ENCODE peak calls at places on chromosome 4, in ten cellular contexts. T, S, R, X, H, Q, K, N, Z and M are unnamed samples.
A peak's percentile ranks its signal among the peaks of the same experiment; 100 is the strongest.

GRCh38 chr4:53920116-53920515 is 144.3 kb downstream of the CHIC2 start:
- DNase-seq in T (no peak), S (no peak), R (no peak), X (no peak), H (no peak), Q (no peak), K (no peak), N (peak; percentile 48), Z (peak; percentile 12), M (no peak)

GRCh38 chr4:21699437-21699836 is 249.1 kb downstream of the KCNIP4 start:
- DNase-seq in T (no peak), S (no peak), R (no peak), X (no peak), H (no peak), Q (no peak), K (no peak), N (no peak), Z (no peak), M (no peak)

GRCh38 chr4:137705171-137705783 is 173.0 kb upstream of the PCDH18 start:
- DNase-seq in T (peak; percentile 55), S (peak; percentile 81), R (no peak), X (no peak), H (no peak), Q (no peak), K (peak; percentile 88), N (peak; percentile 70), Z (no peak), M (peak; percentile 40)

GRCh38 chr4:176790398-176790797 is 2.3 kb downstream of the VEGFC start:
- DNase-seq in T (no peak), S (no peak), R (no peak), X (no peak), H (no peak), Q (no peak), K (no peak), N (no peak), Z (no peak), M (no peak)

GRCh38 chr4:98951710-98952109 is 22.8 kb upstream of the EIF4E start:
- DNase-seq in T (no peak), S (no peak), R (no peak), X (no peak), H (no peak), Q (no peak), K (no peak), N (no peak), Z (no peak), M (no peak)

GRCh38 chr4:158007566-158007965 is 165.3 kb downstream of the GASK1B start:
- DNase-seq in T (no peak), S (no peak), R (no peak), X (no peak), H (no peak), Q (no peak), K (no peak), N (no peak), Z (no peak), M (no peak)

GRCh38 chr4:121900132-121900983 is 30.1 kb upstream of the BBS7 start:
- DNase-seq in T (peak; percentile 10), S (peak; percentile 18), R (peak; percentile 32), X (peak; percentile 56), H (no peak), Q (peak; percentile 18), K (peak; percentile 11), N (peak; percentile 72), Z (peak; percentile 58), M (peak; percentile 21)

GRCh38 chr4:108834167-108834566 is 71.3 kb upstream of the ETNPPL start:
- DNase-seq in T (peak; percentile 17), S (peak; percentile 92), R (no peak), X (no peak), H (no peak), Q (no peak), K (peak; percentile 75), N (peak; percentile 48), Z (no peak), M (no peak)

GRCh38 chr4:163895369-163896005 is 401.0 kb downstream of the TMA16 start:
- DNase-seq in T (no peak), S (no peak), R (no peak), X (no peak), H (no peak), Q (no peak), K (no peak), N (no peak), Z (no peak), M (no peak)

GRCh38 chr4:180527993-180528392 is 1715.2 kb upstream of the TENM3 start:
- DNase-seq in T (no peak), S (no peak), R (no peak), X (no peak), H (no peak), Q (no peak), K (no peak), N (no peak), Z (no peak), M (no peak)

GRCh38 chr4:117137143-117137542 is 51.8 kb upstream of the TRAM1L1 start:
- DNase-seq in T (peak; percentile 81), S (peak; percentile 92), R (no peak), X (no peak), H (no peak), Q (peak; percentile 94), K (peak; percentile 41), N (no peak), Z (peak; percentile 53), M (peak; percentile 26)

GRCh38 chr4:77701111-77701510 is 95.5 kb downstream of the CXCL13 start:
- DNase-seq in T (no peak), S (no peak), R (no peak), X (no peak), H (no peak), Q (no peak), K (no peak), N (no peak), Z (no peak), M (no peak)

GRCh38 chr4:17055788-17056187 is 157.3 kb upstream of the LDB2 start:
- DNase-seq in T (peak; percentile 53), S (peak; percentile 82), R (no peak), X (no peak), H (no peak), Q (no peak), K (peak; percentile 85), N (peak; percentile 87), Z (no peak), M (no peak)

GRCh38 chr4:1356181-1356998 is 9.4 kb downstream of the UVSSA start:
- DNase-seq in T (peak; percentile 5), S (peak; percentile 12), R (peak; percentile 43), X (peak; percentile 81), H (no peak), Q (no peak), K (peak; percentile 3), N (peak; percentile 69), Z (peak; percentile 26), M (no peak)

GRCh38 chr4:2482693-2483092 is 13.8 kb downstream of the RNF4 start:
- DNase-seq in T (no peak), S (peak; percentile 55), R (no peak), X (no peak), H (peak; percentile 48), Q (no peak), K (peak; percentile 12), N (peak; percentile 41), Z (no peak), M (no peak)

GRCh38 chr4:55364691-55365346 is 18.8 kb downstream of the SRD5A3 start:
- DNase-seq in T (no peak), S (no peak), R (no peak), X (no peak), H (no peak), Q (no peak), K (no peak), N (no peak), Z (no peak), M (no peak)

GRCh38 chr4:2855584-2855983 is 11.9 kb downstream of the ADD1 start:
- DNase-seq in T (no peak), S (no peak), R (no peak), X (no peak), H (no peak), Q (no peak), K (no peak), N (no peak), Z (no peak), M (no peak)

GRCh38 chr4:173752610-173753009 is 222.6 kb upstream of the HAND2 start:
- DNase-seq in T (no peak), S (no peak), R (no peak), X (peak; percentile 61), H (no peak), Q (no peak), K (peak; percentile 3), N (no peak), Z (no peak), M (no peak)

GRCh38 chr4:184953971-184954370 is 64.3 kb upstream of the HELT start:
- DNase-seq in T (no peak), S (no peak), R (no peak), X (no peak), H (no peak), Q (no peak), K (no peak), N (no peak), Z (no peak), M (no peak)

GRCh38 chr4:15702941-15703403 is at the start of gene BST1:
- DNase-seq in T (no peak), S (peak; percentile 56), R (peak; percentile 38), X (no peak), H (peak; percentile 93), Q (no peak), K (no peak), N (peak; percentile 59), Z (peak; percentile 27), M (peak; percentile 21)

GRCh38 chr4:156692016-156692415 is 279.6 kb downstream of the PDGFC start:
- DNase-seq in T (no peak), S (no peak), R (no peak), X (no peak), H (no peak), Q (no peak), K (no peak), N (no peak), Z (no peak), M (no peak)

GRCh38 chr4:91997045-91997444 is 306.7 kb upstream of the GRID2 start:
- DNase-seq in T (no peak), S (no peak), R (no peak), X (no peak), H (no peak), Q (no peak), K (no peak), N (no peak), Z (no peak), M (no peak)